ENCODE peak calls at places on chromosome 3, in eight cellular contexts. F is tibial nerve, Q is stomach, V is lung, Y is fibroblast of lung, K is BE2C, P is kidney epithelial cell, W is HepG2. R is an unnamed sample.
A peak's percentile ranks its signal among the peaks of the same experiment; 100 is the strongest.

GRCh38 chr3:60431599-60431958 is 819.7 kb downstream of the FHIT start:
- DNase-seq in F (no peak), Q (no peak), V (no peak), Y (peak; percentile 14), K (no peak), P (no peak), W (no peak), R (no peak)

GRCh38 chr3:48552111-48552911 is 4.3 kb downstream of the PFKFB4 start:
- DNase-seq in F (no peak), Q (peak; percentile 67), V (no peak), Y (no peak), K (no peak), P (no peak), W (no peak), R (no peak)

GRCh38 chr3:133157716-133158115 is 119.5 kb downstream of the TMEM108 start:
- DNase-seq in F (no peak), Q (no peak), V (no peak), Y (no peak), K (no peak), P (no peak), W (no peak), R (no peak)

GRCh38 chr3:149625795-149626194 is 32.0 kb downstream of the WWTR1 start:
- DNase-seq in F (no peak), Q (no peak), V (no peak), Y (peak; percentile 67), K (no peak), P (no peak), W (no peak), R (no peak)

GRCh38 chr3:17806201-17806600 is 63.8 kb upstream of the TBC1D5 start:
- DNase-seq in F (no peak), Q (no peak), V (no peak), Y (no peak), K (no peak), P (no peak), W (no peak), R (no peak)

GRCh38 chr3:76131396-76132153 is 346.2 kb upstream of the ZNF717 start:
- DNase-seq in F (no peak), Q (no peak), V (no peak), Y (peak; percentile 45), K (no peak), P (no peak), W (no peak), R (no peak)

GRCh38 chr3:62950227-62950626 is 75.0 kb upstream of the CADPS start:
- DNase-seq in F (no peak), Q (no peak), V (no peak), Y (no peak), K (no peak), P (no peak), W (no peak), R (no peak)

GRCh38 chr3:124780767-124781485 is 50.7 kb downstream of the UMPS start:
- DNase-seq in F (peak; percentile 78), Q (no peak), V (no peak), Y (peak; percentile 79), K (peak; percentile 80), P (no peak), W (no peak), R (no peak)

GRCh38 chr3:151345854-151346253 is 16.5 kb upstream of the P2RY13 start:
- DNase-seq in F (peak; percentile 61), Q (no peak), V (no peak), Y (peak; percentile 80), K (no peak), P (no peak), W (no peak), R (peak; percentile 35)

GRCh38 chr3:150184426-150185071 is 213.9 kb upstream of the PFN2 start:
- DNase-seq in F (no peak), Q (no peak), V (no peak), Y (peak; percentile 13), K (no peak), P (no peak), W (peak; percentile 68), R (no peak)

GRCh38 chr3:176994876-176995781 is 202.2 kb downstream of the TBL1XR1 start:
- DNase-seq in F (no peak), Q (no peak), V (no peak), Y (no peak), K (no peak), P (no peak), W (no peak), R (no peak)

DNA sequence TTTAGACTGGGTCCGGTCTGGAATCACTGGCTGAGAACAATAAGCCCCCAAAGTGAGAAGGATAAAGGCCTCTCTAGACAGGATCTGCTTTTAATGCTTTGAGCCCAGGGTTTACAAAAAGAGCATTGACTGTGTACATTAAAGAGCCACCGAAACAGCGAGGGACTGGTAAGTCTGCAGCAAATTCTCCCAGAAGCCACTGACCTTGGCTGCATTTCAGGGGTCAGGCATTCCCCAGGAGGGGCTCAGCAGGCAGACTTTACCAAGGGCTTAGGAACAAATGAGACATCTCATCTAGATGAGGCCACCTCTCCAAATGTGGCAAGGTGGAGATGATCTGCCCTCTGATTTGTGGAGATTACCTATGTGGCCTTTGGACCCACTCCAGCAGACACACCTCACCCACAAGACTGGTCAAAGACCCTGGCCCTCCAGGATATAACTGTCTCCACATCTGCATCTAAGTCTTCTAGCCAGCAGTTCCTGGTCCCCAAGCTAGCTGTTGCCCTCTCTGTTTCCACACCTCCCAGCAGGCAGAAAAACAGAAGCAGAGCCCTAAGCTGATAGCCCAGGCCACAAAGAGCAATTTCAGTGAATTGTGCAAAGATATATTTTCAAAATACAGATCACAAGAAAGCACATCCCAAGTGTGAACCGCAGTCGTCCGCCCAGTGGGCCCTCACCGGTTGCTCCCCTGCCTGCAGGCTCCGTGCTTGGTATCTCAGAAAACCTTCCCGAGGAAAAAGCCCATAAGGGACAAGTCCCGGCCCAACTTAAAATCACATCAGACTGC is 2.7 kb downstream of the TNIK start:
- DNase-seq in F (no peak), Q (no peak), V (no peak), Y (no peak), K (no peak), P (no peak), W (no peak), R (no peak)
- H3K4me3 ChIP-seq in F (no peak overlapping the region), Q (peak overlapping the region; percentile 80), V (no peak overlapping the region), Y (peak overlapping the region; percentile 90), K (peak overlapping the region; percentile 89), P (peak overlapping the region; percentile 77), W (no peak overlapping the region), R (no peak overlapping the region)

DNA sequence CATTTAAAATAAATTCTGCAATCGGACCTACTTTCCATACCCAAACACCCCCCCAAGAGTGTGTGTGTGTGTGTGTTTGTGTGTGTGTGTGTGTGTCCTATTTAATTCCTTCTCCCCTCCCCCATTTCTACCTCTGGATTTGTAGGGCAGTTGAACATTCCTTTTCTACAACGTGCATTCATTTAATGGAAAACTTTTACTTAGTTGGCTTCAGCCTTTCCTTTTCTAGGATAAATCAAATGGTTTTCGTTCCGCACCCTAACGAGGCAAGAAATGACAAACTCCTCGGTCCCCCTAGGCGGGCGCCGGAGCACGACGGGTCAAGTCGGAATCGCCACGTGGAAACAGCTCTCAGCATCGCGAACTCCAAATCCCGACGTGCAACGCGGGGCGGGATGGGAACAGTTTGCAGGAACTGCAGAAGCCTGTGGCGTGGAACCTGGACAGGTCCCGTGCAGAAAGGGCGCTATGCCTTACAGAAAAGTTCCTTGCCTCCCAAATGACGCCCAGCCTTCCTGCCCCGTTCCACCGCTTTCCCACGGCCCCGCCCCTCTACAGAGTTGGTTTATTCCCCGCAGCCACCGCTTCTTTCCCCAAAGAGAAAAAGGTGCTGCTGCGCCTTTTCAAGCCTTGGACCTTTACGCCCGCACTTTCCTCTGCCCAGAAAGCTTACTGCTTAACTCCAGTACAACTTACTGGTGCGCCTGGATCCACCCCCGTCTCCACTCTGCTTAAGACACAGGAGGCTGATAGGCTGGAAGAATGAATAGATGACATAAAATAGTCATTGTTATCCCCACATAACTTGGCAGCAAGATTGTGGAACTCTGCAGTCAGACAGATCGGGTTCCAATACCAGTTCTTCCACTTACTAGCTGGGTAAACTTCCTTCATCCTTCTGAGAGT is 1.1 kb upstream of the EIF2B5 start:
- DNase-seq in F (peak; percentile 76), Q (peak; percentile 84), V (peak; percentile 90), Y (peak; percentile 83), K (peak; percentile 91), P (no peak), W (peak; percentile 74), R (no peak)
- TF ChIP-seq CTCF in F (no peak), Q (no peak), V (no peak), Y (no peak), K (peak; percentile 10), P (no peak), W (no peak), R (no peak)

DNA sequence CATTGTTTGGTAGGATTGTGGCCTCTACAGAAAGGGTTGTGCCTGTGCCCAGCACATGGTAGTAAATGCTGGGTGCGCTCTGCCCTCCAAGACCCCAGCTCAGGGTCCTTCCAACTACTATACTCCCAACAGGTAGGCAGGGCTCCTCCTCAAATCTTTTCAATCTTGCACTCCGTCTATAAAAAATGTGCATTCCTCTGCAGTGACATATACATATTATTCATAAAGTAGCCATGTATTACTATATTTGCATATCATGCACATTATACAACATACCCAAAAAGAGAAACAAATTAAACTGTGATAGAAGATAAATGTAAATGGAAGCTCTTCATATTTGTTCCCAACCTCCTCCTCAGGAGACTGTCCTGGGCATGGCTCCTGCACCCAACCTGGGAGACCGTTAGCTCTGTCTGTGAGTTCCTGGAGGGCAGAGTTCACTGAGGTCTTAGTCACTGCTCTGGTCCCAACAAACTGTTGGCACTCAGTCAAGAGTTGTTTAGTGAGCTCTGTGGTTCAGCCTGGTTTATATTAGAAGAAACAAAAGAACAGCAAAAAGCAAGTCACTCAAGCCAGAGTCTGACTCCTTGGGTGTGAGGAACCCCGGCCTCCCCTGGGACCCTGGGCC is 47.7 kb upstream of the GRIP2 start:
- DNase-seq in F (no peak), Q (no peak), V (no peak), Y (peak; percentile 26), K (no peak), P (no peak), W (peak; percentile 55), R (no peak)
- H3K27me3 ChIP-seq in F (peaks cover 15% of the 10 kb centered on the region), Q (no peaks in the 10 kb centered on the region), V (no peaks in the 10 kb centered on the region), Y (no peaks in the 10 kb centered on the region), K (no peaks in the 10 kb centered on the region), P (peaks cover 6% of the 10 kb centered on the region), W (peaks cover 5% of the 10 kb centered on the region), R (peaks cover 2% of the 10 kb centered on the region)

GRCh38 chr3:65597225-65597951 is 441.3 kb downstream of the MAGI1 start:
- DNase-seq in F (no peak), Q (peak; percentile 34), V (no peak), Y (peak; percentile 68), K (peak; percentile 85), P (no peak), W (no peak), R (no peak)
- H3K4me3 ChIP-seq in F (peak overlapping the region; percentile 33), Q (peak overlapping the region; percentile 25), V (no peak overlapping the region), Y (peak overlapping the region; percentile 46), K (peak overlapping the region; percentile 78), P (peak overlapping the region; percentile 43), W (no peak overlapping the region), R (peak overlapping the region; percentile 23)

R was measured in BJ.